ENCODE peak calls at places on chromosomes 12 and 14, in nine cellular contexts. W is mammary epithelial cell, K is PC-3, I is A549, V is astrocyte, H is H9, J is HepG2, B is fibroblast of lung, R is K562. T is an unnamed sample.

GRCh38 chr14:103074699-103075341 is 9.2 kb upstream of the LBHD2 start:
- DNase-seq in W (no peak), K (peak; percentile 45), I (peak; percentile 86), V (no peak), H (peak; percentile 69), J (peak; percentile 70), B (no peak), R (peak; percentile 78), T (no peak)

GRCh38 chr14:93115920-93116675 is at the start of gene ITPK1:
- DNase-seq in W (no peak), K (peak; percentile 71), I (peak; percentile 58), V (no peak), H (peak; percentile 69), J (peak; percentile 24), B (peak; percentile 38), R (peak; percentile 66), T (peak; percentile 65)

GRCh38 chr12:132595183-132595582 is 15.2 kb downstream of the LRCOL1 start:
- DNase-seq in W (no peak), K (no peak), I (no peak), V (no peak), H (no peak), J (no peak), B (no peak), R (no peak), T (no peak)

GRCh38 chr12:80707830-80708534 is 548 bp downstream of the MYF6 start:
- DNase-seq in W (no peak), K (no peak), I (no peak), V (peak; percentile 6), H (no peak), J (no peak), B (no peak), R (no peak), T (no peak)

GRCh38 chr12:45289245-45290217 is 73.6 kb downstream of the ANO6 start:
- DNase-seq in W (no peak), K (no peak), I (no peak), V (no peak), H (no peak), J (no peak), B (no peak), R (no peak), T (no peak)

GRCh38 chr14:78974691-78975090 is 804.5 kb downstream of the NRXN3 start:
- DNase-seq in W (peak; percentile 17), K (peak; percentile 28), I (no peak), V (peak; percentile 91), H (no peak), J (no peak), B (peak; percentile 50), R (no peak), T (no peak)

GRCh38 chr12:32115404-32116104 is 8.9 kb downstream of the BICD1 start:
- DNase-seq in W (peak; percentile 97), K (peak; percentile 96), I (peak; percentile 91), V (peak; percentile 99), H (peak; percentile 22), J (no peak), B (peak; percentile 99), R (peak; percentile 32), T (no peak)

GRCh38 chr12:51450816-51451215 is 26.2 kb downstream of the SLC4A8 start:
- DNase-seq in W (no peak), K (no peak), I (no peak), V (no peak), H (peak; percentile 67), J (no peak), B (no peak), R (no peak), T (no peak)

GRCh38 chr14:102292446-102292845 is 12.5 kb downstream of the MOK start:
- DNase-seq in W (no peak), K (no peak), I (no peak), V (no peak), H (no peak), J (no peak), B (no peak), R (no peak), T (no peak)

GRCh38 chr12:32650508-32650907 is 28.6 kb upstream of the DNM1L start:
- DNase-seq in W (peak; percentile 70), K (peak; percentile 70), I (no peak), V (no peak), H (no peak), J (no peak), B (no peak), R (no peak), T (no peak)

GRCh38 chr12:130703733-130704375 is 12.2 kb downstream of the RIMBP2 start:
- DNase-seq in W (no peak), K (no peak), I (no peak), V (no peak), H (peak; percentile 18), J (no peak), B (no peak), R (no peak), T (no peak)

GRCh38 chr14:68794856-68795601 is 2.2 kb upstream of the ZFP36L1 start:
- DNase-seq in W (peak; percentile 57), K (peak; percentile 47), I (peak; percentile 74), V (peak; percentile 94), H (no peak), J (no peak), B (peak; percentile 96), R (peak; percentile 57), T (peak; percentile 68)

GRCh38 chr14:50821471-50822464 is 9.2 kb downstream of the NIN start:
- DNase-seq in W (peak; percentile 58), K (no peak), I (no peak), V (no peak), H (no peak), J (no peak), B (no peak), R (peak; percentile 24), T (peak; percentile 71)

GRCh38 chr14:50823051-50823762 is 7.8 kb downstream of the NIN start:
- DNase-seq in W (no peak), K (peak; percentile 25), I (no peak), V (no peak), H (no peak), J (no peak), B (peak; percentile 44), R (no peak), T (no peak)

GRCh38 chr14:50825307-50825706 is 5.7 kb downstream of the NIN start:
- DNase-seq in W (no peak), K (no peak), I (no peak), V (no peak), H (no peak), J (no peak), B (no peak), R (no peak), T (no peak)

GRCh38 chr14:50822501-50823042 is 8.4 kb downstream of the NIN start:
- DNase-seq in W (no peak), K (no peak), I (no peak), V (no peak), H (no peak), J (no peak), B (no peak), R (no peak), T (no peak)

GRCh38 chr14:50823763-50824636 is 7.0 kb downstream of the NIN start:
- DNase-seq in W (no peak), K (no peak), I (no peak), V (no peak), H (no peak), J (no peak), B (no peak), R (no peak), T (no peak)
- H3K4me2 ChIP-seq in W (no peak overlapping the region), K (peak overlapping the region; percentile 11), I (no peak overlapping the region), V (peak overlapping the region; percentile 67), H (no peak overlapping the region), J (peak overlapping the region; percentile 13), B (peak overlapping the region; percentile 55), R (no peak overlapping the region), T (no peak overlapping the region)

GRCh38 chr14:20472566-20473206 is 3.5 kb downstream of the PNP start:
- DNase-seq in W (no peak), K (no peak), I (no peak), V (no peak), H (no peak), J (no peak), B (no peak), R (no peak), T (no peak)

GRCh38 chr14:20469890-20470858 is 968 bp downstream of the PNP start:
- DNase-seq in W (peak; percentile 86), K (peak; percentile 90), I (peak; percentile 71), V (peak; percentile 57), H (peak; percentile 37), J (peak; percentile 47), B (peak; percentile 55), R (peak; percentile 48), T (peak; percentile 52)

GRCh38 chr14:20468773-20469241 is 399 bp upstream of the PNP start:
- DNase-seq in W (no peak), K (no peak), I (no peak), V (no peak), H (no peak), J (no peak), B (no peak), R (no peak), T (no peak)

GRCh38 chr14:20469242-20469889 is at the start of gene PNP:
- DNase-seq in W (peak; percentile 88), K (peak; percentile 92), I (peak; percentile 92), V (peak; percentile 71), H (peak; percentile 94), J (peak; percentile 88), B (peak; percentile 87), R (peak; percentile 90), T (peak; percentile 90)
- TF ChIP-seq CTCF in W (no peak), K (no peak), I (no peak), V (no peak), H (no peak), J (peak; percentile 48), B (no peak), R (no peak), T (no peak)

GRCh38 chr14:77099425-77100167 is 1.5 kb downstream of the CIPC start:
- DNase-seq in W (peak; percentile 46), K (peak; percentile 75), I (no peak), V (peak; percentile 58), H (no peak), J (no peak), B (peak; percentile 87), R (peak; percentile 53), T (no peak)
- H3K27ac ChIP-seq in W (peak overlapping the region; percentile 89), K (no peak overlapping the region), I (no peak overlapping the region), V (no peak overlapping the region), H (no peak overlapping the region), J (no peak overlapping the region), B (peak overlapping the region; percentile 96), R (no peak overlapping the region), T (peak overlapping the region; percentile 90)

GRCh38 chr14:100192672-100193416 is 33.4 kb upstream of the DEGS2 start:
- DNase-seq in W (peak; percentile 99), K (peak; percentile 99), I (peak; percentile 99), V (peak; percentile 89), H (peak; percentile 100), J (peak; percentile 96), B (peak; percentile 95), R (peak; percentile 98), T (peak; percentile 99)

GRCh38 chr14:100192250-100192671 is 32.8 kb upstream of the DEGS2 start:
- DNase-seq in W (no peak), K (no peak), I (no peak), V (no peak), H (no peak), J (no peak), B (no peak), R (no peak), T (peak; percentile 42)

GRCh38 chr14:100190126-100190525 is 30.7 kb upstream of the DEGS2 start:
- DNase-seq in W (peak; percentile 33), K (peak; percentile 49), I (no peak), V (no peak), H (no peak), J (no peak), B (no peak), R (no peak), T (no peak)

GRCh38 chr14:100193417-100194357 is 34.2 kb upstream of the DEGS2 start:
- DNase-seq in W (peak; percentile 9), K (no peak), I (no peak), V (no peak), H (no peak), J (peak; percentile 75), B (no peak), R (peak; percentile 34), T (no peak)

GRCh38 chr14:100191584-100192249 is 32.3 kb upstream of the DEGS2 start:
- DNase-seq in W (no peak), K (no peak), I (no peak), V (no peak), H (no peak), J (no peak), B (no peak), R (no peak), T (no peak)
- H3K4me2 ChIP-seq in W (peak overlapping the region; percentile 93), K (peak overlapping the region; percentile 93), I (peak overlapping the region; percentile 72), V (no peak overlapping the region), H (no peak overlapping the region), J (peak overlapping the region; percentile 99), B (no peak overlapping the region), R (peak overlapping the region; percentile 70), T (peak overlapping the region; percentile 80)